ENCODE peak calls at places on chromosomes 1 and 21, in seven cellular contexts. B is A549, X is AG04450, Z is neural crest cell, F is OCI-LY7, S is HFFc6, M is cardiac fibroblast. D is an unnamed sample.

GRCh38 chr21:32507342-32507919 is 77.9 kb downstream of the TCP10L start:
- DNase-seq in Z (no peak), F (no peak), B (no peak), S (no peak), M (no peak), X (no peak), D (no peak)

GRCh38 chr1:237164406-237165352 is 122.7 kb downstream of the RYR2 start:
- DNase-seq in X (no peak), M (no peak), F (no peak), B (no peak), Z (no peak), S (no peak), D (no peak)

GRCh38 chr21:33434770-33435360 is 31.7 kb downstream of the IFNGR2 start:
- DNase-seq in F (peak), S (peak), M (peak), B (no peak), Z (no peak), X (peak), D (no peak)

GRCh38 chr1:6245869-6246496 is 2.0 kb downstream of the HES3 start:
- DNase-seq in B (peak), M (no peak), S (no peak), X (no peak), Z (peak), F (peak), D (no peak)

GRCh38 chr1:201504179-201504631 is 2.7 kb downstream of the CSRP1 start:
- DNase-seq in X (no peak), S (no peak), Z (no peak), B (no peak), F (no peak), M (peak), D (no peak)

GRCh38 chr1:39576016-39576657 is 453 bp downstream of the PABPC4 start:
- DNase-seq in X (no peak), Z (peak), F (peak), M (peak), S (no peak), B (no peak), D (peak)

GRCh38 chr21:43340491-43341348 is 86.2 kb downstream of the SIK1 start:
- DNase-seq in Z (no peak), B (peak), F (no peak), S (peak), X (peak), M (peak), D (no peak)

GRCh38 chr1:228079013-228079412 is 3.5 kb upstream of the ARF1 start:
- DNase-seq in F (no peak), B (no peak), M (no peak), X (no peak), Z (no peak), S (no peak), D (no peak)

GRCh38 chr1:48938975-48939374 is 162.3 kb upstream of the BEND5 start:
- DNase-seq in B (no peak), X (no peak), F (no peak), Z (no peak), M (no peak), S (no peak), D (no peak)

GRCh38 chr1:35220976-35221375 is 28.0 kb upstream of the SFPQ start:
- DNase-seq in S (no peak), Z (peak), M (peak), B (peak), X (no peak), F (peak), D (no peak)

GRCh38 chr1:1371354-1371740 is 3.7 kb downstream of the AURKAIP1 start:
- DNase-seq in X (no peak), Z (no peak), B (no peak), F (no peak), S (no peak), M (no peak), D (no peak)

GRCh38 chr1:110672753-110673108 is 2.0 kb downstream of the KCNA3 start:
- DNase-seq in X (no peak), B (no peak), S (no peak), F (peak), Z (no peak), M (no peak), D (no peak)

GRCh38 chr21:33644383-33645074 is 2.2 kb downstream of the ITSN1 start:
- DNase-seq in X (no peak), B (no peak), Z (no peak), S (peak), F (no peak), M (peak), D (no peak)

DNA sequence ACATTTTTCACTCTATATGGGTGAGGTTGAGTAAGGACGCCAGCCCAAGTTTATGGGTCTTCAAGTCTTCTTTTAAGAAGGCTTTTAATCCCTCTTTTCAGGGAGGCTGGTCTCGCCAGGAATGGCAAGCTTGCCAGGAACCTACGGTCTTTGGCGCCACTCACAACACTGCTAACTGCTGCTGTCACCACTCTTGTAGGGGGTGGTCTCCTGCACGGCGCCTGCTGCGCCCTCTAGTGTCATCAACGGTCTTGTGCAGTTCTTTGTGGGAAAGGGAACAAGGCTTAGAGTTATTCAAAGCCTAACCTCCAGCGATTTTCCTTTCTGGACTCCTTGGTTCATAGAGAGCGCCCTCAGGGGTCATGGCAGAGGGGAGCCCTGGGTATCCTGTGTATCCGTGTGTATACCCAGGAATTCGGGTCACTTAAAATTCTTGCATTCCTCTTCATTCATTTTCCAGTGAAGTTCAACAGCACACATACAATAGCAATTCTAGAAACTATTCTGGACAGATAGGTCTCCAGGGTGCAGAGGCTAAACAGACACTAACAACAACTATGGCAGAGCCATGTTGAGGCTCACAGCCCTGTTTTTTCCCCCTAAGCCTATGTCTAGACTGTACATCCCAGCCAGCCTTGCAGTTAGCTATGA is 392.8 kb upstream of the CAMK1G start:
- DNase-seq in X (no peak), S (peak), F (peak), M (peak), B (peak), Z (peak), D (no peak)
- TF ChIP-seq CTCF in X (peak), S (peak), F (peak), M (peak), B (peak), Z (peak), D (peak)

DNA sequence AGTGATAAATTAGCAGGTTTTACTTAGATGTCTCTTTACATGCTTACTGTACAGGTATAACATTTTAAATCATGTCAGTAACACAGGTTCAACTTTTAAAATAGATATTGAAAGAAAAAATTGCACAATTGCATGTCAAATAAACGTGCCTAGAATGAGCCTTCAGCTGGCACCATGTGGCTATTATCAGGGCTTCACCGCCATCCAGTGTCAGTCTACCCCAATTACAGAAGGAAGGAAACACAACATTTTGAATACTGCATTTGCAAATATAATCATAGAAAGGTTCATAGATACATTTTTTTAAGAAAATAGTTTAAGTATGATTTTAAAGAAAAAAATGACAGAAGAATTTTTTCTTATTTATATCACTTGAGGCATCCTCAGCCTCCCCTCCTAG is 47.5 kb upstream of the SERTAD4 start:
- DNase-seq in B (no peak), X (no peak), F (no peak), Z (no peak), M (no peak), S (no peak), D (no peak)
- TF ChIP-seq CTCF in B (no peak), X (no peak), F (no peak), Z (no peak), M (no peak), S (no peak), D (no peak)

GRCh38 chr21:26752849-26753248 is 92.4 kb downstream of the ADAMTS1 start:
- DNase-seq in F (no peak), Z (no peak), B (no peak), X (no peak), M (no peak), S (no peak), D (no peak)
- TF ChIP-seq CTCF in F (no peak), Z (no peak), B (no peak), X (no peak), M (no peak), S (no peak), D (no peak)

GRCh38 chr1:165933446-165934170 is 106.2 kb downstream of the UCK2 start:
- DNase-seq in X (no peak), Z (no peak), B (no peak), F (peak), S (no peak), M (no peak), D (no peak)
- TF ChIP-seq CTCF in X (no peak), Z (no peak), B (no peak), F (peak), S (no peak), M (no peak), D (no peak)